ENCODE peak calls at places on chromosomes 6 and 20, in six cellular contexts. R, T, G, Q, N and C are unnamed samples.

GRCh38 chr20:5207138-5207537 is 80.3 kb downstream of the CDS2 start:
- DNase-seq in N (no peak), T (no peak), G (no peak), Q (no peak), R (no peak), C (no peak)

GRCh38 chr20:14210146-14210545 is 127.3 kb downstream of the FLRT3 start:
- DNase-seq in T (no peak), G (no peak), N (no peak), Q (no peak), R (no peak), C (no peak)

GRCh38 chr6:170224694-170225660 is 65.9 kb downstream of the DLL1 start:
- DNase-seq in N (no peak), R (no peak), Q (no peak), T (no peak), G (no peak), C (no peak)

GRCh38 chr6:166257911-166258318 is 50.3 kb downstream of the PRR18 start:
- DNase-seq in T (no peak), G (no peak), N (no peak), Q (no peak), R (no peak), C (no peak)

GRCh38 chr6:168045141-168045691 is 33.8 kb downstream of the FRMD1 start:
- DNase-seq in Q (no peak), R (no peak), N (peak), G (no peak), T (no peak), C (no peak)

GRCh38 chr6:34391711-34392496 is 565 bp downstream of the NUDT3 start:
- DNase-seq in Q (peak), T (peak), R (peak), G (peak), N (peak), C (peak)

GRCh38 chr20:56429496-56429895 is 17.4 kb downstream of the CASS4 start:
- DNase-seq in T (peak), G (no peak), Q (no peak), R (no peak), N (no peak), C (no peak)

GRCh38 chr6:100664274-100665040 is 199.7 kb upstream of the SIM1 start:
- DNase-seq in Q (peak), T (peak), R (no peak), G (no peak), N (no peak), C (no peak)

GRCh38 chr20:35617397-35618031 is 1.9 kb downstream of the SPAG4 start:
- DNase-seq in G (no peak), N (peak), R (peak), T (peak), Q (peak), C (peak)

GRCh38 chr6:158969148-158969547 is 30.9 kb downstream of the RSPH3 start:
- DNase-seq in T (peak), G (no peak), N (no peak), Q (no peak), R (no peak), C (no peak)

GRCh38 chr6:137223370-137224131 is 4.4 kb upstream of the IFNGR1 start:
- DNase-seq in G (no peak), N (no peak), Q (no peak), T (peak), R (no peak), C (no peak)

GRCh38 chr6:110999634-111000270 is 17.9 kb downstream of the RPF2 start:
- DNase-seq in G (no peak), R (no peak), N (no peak), Q (no peak), T (peak), C (no peak)

GRCh38 chr6:113476937-113477839 is 380.0 kb upstream of the MARCKS start:
- DNase-seq in Q (no peak), G (no peak), N (no peak), R (no peak), T (no peak), C (no peak)